ENCODE peak calls at places on chromosome X, in nine cellular contexts. L, Y, K, D, T, O, G, S and Z are unnamed samples.

GRCh38 chrX:20101927-20102581 is 14.7 kb downstream of the MAP7D2 start:
- DNase-seq in G (no peak), S (no peak), T (no peak), Y (no peak), D (no peak), L (no peak), O (no peak), K (no peak), Z (no peak)

GRCh38 chrX:140151316-140151715 is 186.0 kb upstream of the CXorf66 start:
- DNase-seq in T (no peak), D (no peak), G (no peak), O (no peak), S (no peak), L (no peak), Y (no peak), K (no peak), Z (no peak)

GRCh38 chrX:10615931-10616780 is 4.2 kb downstream of the MID1 start:
- DNase-seq in K (peak; percentile 16), O (no peak), S (peak; percentile 72), T (peak; percentile 46), Y (peak; percentile 67), D (no peak), L (no peak), G (no peak), Z (no peak)

GRCh38 chrX:20515841-20516461 is 249.2 kb upstream of the RPS6KA3 start:
- DNase-seq in L (peak; percentile 53), D (no peak), T (no peak), G (no peak), K (no peak), Y (no peak), S (no peak), O (no peak), Z (no peak)

GRCh38 chrX:39857780-39858179 is 240.0 kb downstream of the BCOR start:
- DNase-seq in D (no peak), O (no peak), L (no peak), S (no peak), K (no peak), G (no peak), Y (no peak), T (no peak), Z (no peak)

GRCh38 chrX:134544614-134545255 is 84.8 kb downstream of the HPRT1 start:
- DNase-seq in Y (peak; percentile 49), G (no peak), T (peak; percentile 18), L (no peak), S (no peak), D (peak; percentile 66), O (no peak), K (no peak), Z (no peak)

GRCh38 chrX:119391279-119391678 is 7.9 kb upstream of the SLC25A43 start:
- DNase-seq in D (no peak), T (peak; percentile 31), K (no peak), S (no peak), O (no peak), L (no peak), Y (peak; percentile 26), G (no peak), Z (no peak)

GRCh38 chrX:107710617-107711391 is 64.8 kb downstream of the TSC22D3 start:
- DNase-seq in T (peak; percentile 49), L (peak; percentile 87), S (peak; percentile 70), O (no peak), Y (no peak), G (peak; percentile 92), K (no peak), D (peak; percentile 47), Z (peak; percentile 64)

GRCh38 chrX:21479695-21480280 is 105.6 kb downstream of the CNKSR2 start:
- DNase-seq in K (no peak), L (no peak), S (no peak), Y (peak; percentile 33), D (no peak), O (no peak), T (no peak), G (no peak), Z (no peak)

GRCh38 chrX:53211391-53211978 is 13.5 kb downstream of the KDM5C start:
- DNase-seq in O (no peak), K (no peak), S (no peak), D (no peak), L (no peak), G (no peak), Y (no peak), T (no peak), Z (no peak)

GRCh38 chrX:154600962-154601374 is 16.0 kb downstream of the CTAG1A start:
- DNase-seq in O (no peak), L (no peak), Y (no peak), S (no peak), T (no peak), D (no peak), K (no peak), G (no peak), Z (no peak)

GRCh38 chrX:139680356-139680755 is 27.6 kb downstream of the MCF2 start:
- DNase-seq in D (no peak), K (no peak), Y (no peak), L (no peak), O (no peak), G (no peak), S (no peak), T (no peak), Z (no peak)

GRCh38 chrX:107825698-107826285 is at the start of gene MID2:
- DNase-seq in G (peak; percentile 91), S (peak; percentile 88), K (peak; percentile 25), D (peak; percentile 66), L (no peak), T (peak; percentile 69), Y (peak; percentile 17), O (no peak), Z (peak; percentile 79)

GRCh38 chrX:104319346-104319745 is 64.6 kb upstream of the ESX1 start:
- DNase-seq in D (no peak), O (no peak), T (no peak), K (no peak), Y (no peak), L (no peak), G (no peak), S (no peak), Z (no peak)

GRCh38 chrX:1126738-1127137 is 85.7 kb downstream of the CRLF2 start:
- DNase-seq in G (no peak), K (no peak), S (peak; percentile 22), O (no peak), D (no peak), L (no peak), T (no peak), Y (no peak), Z (peak; percentile 56)

GRCh38 chrX:39595977-39596376 is 501.8 kb downstream of the BCOR start:
- DNase-seq in K (no peak), Y (no peak), O (no peak), D (no peak), L (no peak), G (no peak), S (no peak), T (no peak), Z (no peak)

DNA sequence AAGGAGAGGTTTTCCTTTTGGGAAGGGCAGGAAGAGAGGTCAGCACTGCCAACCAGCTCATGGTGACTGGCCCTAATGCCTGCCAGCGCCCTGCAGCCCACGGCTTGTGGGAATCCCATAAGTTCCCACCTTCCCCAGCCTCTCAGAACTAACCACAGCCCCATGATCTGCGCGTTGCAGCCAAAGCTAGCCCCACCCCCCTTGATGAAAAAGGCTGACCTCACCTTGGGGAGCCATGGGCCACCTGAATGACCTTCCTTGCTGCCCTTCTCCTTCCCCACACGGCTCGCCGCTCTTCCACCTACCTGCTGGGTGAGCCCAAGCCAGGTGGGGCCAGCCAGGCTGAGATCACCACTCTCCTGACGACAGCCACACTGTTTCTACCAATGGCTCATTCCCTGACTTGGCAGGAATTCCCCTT is 3.9 kb upstream of the ELF4 start:
- DNase-seq in S (no peak), T (no peak), Y (no peak), D (no peak), K (no peak), G (no peak), L (no peak), O (no peak), Z (no peak)
- TF ChIP-seq EP300 in S (no peak), T (no peak), Y (no peak), D (no peak), K (no peak), G (no peak), L (no peak), O (no peak), Z (no peak)

GRCh38 chrX:74452199-74452481 is 30.8 kb downstream of the SLC16A2 start:
- DNase-seq in T (no peak), K (no peak), Y (no peak), L (no peak), D (no peak), O (no peak), G (no peak), S (no peak), Z (no peak)

GRCh38 chrX:74453178-74453577 is 31.9 kb downstream of the SLC16A2 start:
- DNase-seq in D (no peak), L (no peak), K (no peak), T (no peak), Y (no peak), S (no peak), G (no peak), O (no peak), Z (no peak)

GRCh38 chrX:74450803-74451449 is 29.6 kb downstream of the SLC16A2 start:
- DNase-seq in S (no peak), K (no peak), G (no peak), D (no peak), T (no peak), Y (no peak), L (no peak), O (no peak), Z (no peak)

GRCh38 chrX:74449937-74450330 is 28.6 kb downstream of the SLC16A2 start:
- DNase-seq in Y (no peak), O (no peak), G (no peak), K (no peak), L (no peak), S (no peak), T (no peak), D (no peak), Z (no peak)

GRCh38 chrX:74451450-74452198 is 30.3 kb downstream of the SLC16A2 start:
- DNase-seq in T (no peak), D (no peak), Y (no peak), O (no peak), L (no peak), S (no peak), G (no peak), K (no peak), Z (no peak)
- TF ChIP-seq EP300 in T (no peak), D (no peak), Y (no peak), O (no peak), L (no peak), S (no peak), G (no peak), K (no peak), Z (no peak)

DNA sequence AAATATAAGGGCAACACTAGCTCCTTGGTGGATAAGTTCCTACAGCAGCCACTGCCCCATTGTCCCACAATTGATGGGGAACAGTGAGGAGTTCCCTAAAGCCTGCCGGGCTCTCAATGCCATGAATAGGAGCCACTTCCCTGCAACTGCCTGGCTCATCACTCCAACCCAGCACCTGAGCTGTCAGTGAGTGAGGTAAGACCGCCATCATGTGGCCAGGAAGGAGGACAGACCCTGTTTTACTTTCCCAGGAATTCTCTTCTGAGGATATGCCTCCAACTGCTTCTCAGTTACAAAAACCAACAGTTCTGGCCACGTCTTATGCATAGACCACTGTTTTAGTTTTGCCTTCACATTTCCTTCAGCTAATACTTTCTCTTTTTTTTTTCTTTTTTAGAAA is 45.5 kb downstream of the SRPX start:
- DNase-seq in S (no peak), K (no peak), Y (peak; percentile 38), G (no peak), D (peak; percentile 42), T (peak; percentile 27), O (peak; percentile 7), L (peak; percentile 3), Z (no peak)
- TF ChIP-seq EP300 in S (no peak), K (no peak), Y (no peak), G (no peak), D (no peak), T (no peak), O (no peak), L (no peak), Z (no peak)

GRCh38 chrX:13094780-13095425 is 50.5 kb upstream of the FAM9C start:
- DNase-seq in T (no peak), L (no peak), D (no peak), O (no peak), S (no peak), K (no peak), G (no peak), Y (no peak), Z (no peak)
- TF ChIP-seq EP300 in T (no peak), L (no peak), D (no peak), O (no peak), S (no peak), K (no peak), G (no peak), Y (no peak), Z (no peak)